ENCODE peak calls at places on chromosome 3, in six cellular contexts. One of them, this sample, is unnamed.

GRCh38 chr3:14451844-14452533 is 49.6 kb downstream of the SLC6A6 start:
- ATAC-seq in pancreas: peak; percentile 19
- ATAC-seq in aorta: peak; percentile 71
- ATAC-seq in PC-3: peak; percentile 62
- ATAC-seq in gastroesophageal sphincter: peak; percentile 78
- ATAC-seq in body of pancreas: peak; percentile 21
- ATAC-seq in this sample: peak; percentile 31

GRCh38 chr3:42486814-42487569 is 15.5 kb upstream of the VIPR1 start:
- ATAC-seq in gastroesophageal sphincter: no peak
- ATAC-seq in PC-3: no peak
- ATAC-seq in aorta: no peak
- ATAC-seq in body of pancreas: no peak
- ATAC-seq in pancreas: no peak
- ATAC-seq in this sample: no peak

GRCh38 chr3:9175421-9175820 is 74.0 kb downstream of the SRGAP3 start:
- ATAC-seq in aorta: no peak
- ATAC-seq in body of pancreas: peak; percentile 83
- ATAC-seq in gastroesophageal sphincter: no peak
- ATAC-seq in pancreas: peak; percentile 79
- ATAC-seq in PC-3: peak; percentile 69
- ATAC-seq in this sample: peak; percentile 67

GRCh38 chr3:141279074-141279945 is 47.7 kb downstream of the PXYLP1 start:
- ATAC-seq in aorta: peak; percentile 39
- ATAC-seq in body of pancreas: peak; percentile 72
- ATAC-seq in pancreas: no peak
- ATAC-seq in PC-3: no peak
- ATAC-seq in gastroesophageal sphincter: peak; percentile 44
- ATAC-seq in this sample: peak; percentile 28

GRCh38 chr3:96192951-96193350 is 621.4 kb upstream of the EPHA6 start:
- ATAC-seq in body of pancreas: no peak
- ATAC-seq in gastroesophageal sphincter: no peak
- ATAC-seq in aorta: no peak
- ATAC-seq in pancreas: no peak
- ATAC-seq in PC-3: peak; percentile 43
- ATAC-seq in this sample: no peak

GRCh38 chr3:127473244-127474024 is 117.1 kb downstream of the TPRA1 start:
- ATAC-seq in gastroesophageal sphincter: no peak
- ATAC-seq in body of pancreas: no peak
- ATAC-seq in PC-3: no peak
- ATAC-seq in pancreas: no peak
- ATAC-seq in aorta: no peak
- ATAC-seq in this sample: no peak

GRCh38 chr3:18079739-18080138 is 337.3 kb upstream of the TBC1D5 start:
- ATAC-seq in aorta: no peak
- ATAC-seq in gastroesophageal sphincter: no peak
- ATAC-seq in pancreas: no peak
- ATAC-seq in PC-3: peak; percentile 14
- ATAC-seq in body of pancreas: no peak
- ATAC-seq in this sample: no peak

GRCh38 chr3:186172353-186172752 is 63.5 kb upstream of the ETV5 start:
- ATAC-seq in body of pancreas: no peak
- ATAC-seq in pancreas: no peak
- ATAC-seq in gastroesophageal sphincter: no peak
- ATAC-seq in PC-3: no peak
- ATAC-seq in aorta: no peak
- ATAC-seq in this sample: peak; percentile 74

GRCh38 chr3:100993309-100993708 is at the start of gene ABI3BP:
- ATAC-seq in pancreas: peak; percentile 90
- ATAC-seq in gastroesophageal sphincter: peak; percentile 94
- ATAC-seq in PC-3: peak; percentile 89
- ATAC-seq in body of pancreas: peak; percentile 87
- ATAC-seq in aorta: peak; percentile 96
- ATAC-seq in this sample: peak; percentile 87

GRCh38 chr3:39126532-39127071 is 19.1 kb downstream of the TTC21A start:
- ATAC-seq in pancreas: peak; percentile 49
- ATAC-seq in gastroesophageal sphincter: peak; percentile 52
- ATAC-seq in aorta: peak; percentile 67
- ATAC-seq in body of pancreas: peak; percentile 66
- ATAC-seq in PC-3: peak; percentile 39
- ATAC-seq in this sample: peak; percentile 55

GRCh38 chr3:67018105-67018788 is 20.1 kb downstream of the KBTBD8 start:
- ATAC-seq in gastroesophageal sphincter: no peak
- ATAC-seq in aorta: no peak
- ATAC-seq in body of pancreas: no peak
- ATAC-seq in PC-3: no peak
- ATAC-seq in pancreas: no peak
- ATAC-seq in this sample: peak; percentile 26